ENCODE peak calls at places on chromosomes 16 and 17, in five cellular contexts. B, F, O, T and C are unnamed samples.

GRCh38 chr16:57258226-57258909 is 13.3 kb downstream of the ARL2BP start:
- DNase-seq in B (no peak), F (no peak), O (no peak), T (no peak), C (no peak)

GRCh38 chr16:71609066-71609465 is 16.9 kb upstream of the MARVELD3 start:
- DNase-seq in B (no peak), F (no peak), O (no peak), T (no peak), C (no peak)

GRCh38 chr17:81086789-81087551 is 52.0 kb downstream of the BAIAP2 start:
- DNase-seq in B (no peak), F (no peak), O (no peak), T (no peak), C (no peak)

GRCh38 chr16:15575293-15576049 is 67.5 kb downstream of the MARF1 start:
- DNase-seq in B (no peak), F (no peak), O (no peak), T (no peak), C (no peak)

GRCh38 chr17:81667754-81668153 is 1.2 kb downstream of the CCDC137 start:
- DNase-seq in B (no peak), F (no peak), O (no peak), T (no peak), C (peak; percentile 77)

GRCh38 chr17:15655162-15655561 is 28.9 kb downstream of the TRIM16 start:
- DNase-seq in B (no peak), F (no peak), O (no peak), T (no peak), C (no peak)

GRCh38 chr17:37219876-37220608 is 155.7 kb upstream of the C17orf78 start:
- DNase-seq in B (no peak), F (no peak), O (no peak), T (no peak), C (no peak)

GRCh38 chr16:57029161-57030160 is 40.1 kb downstream of the NLRC5 start:
- DNase-seq in B (peak; percentile 43), F (no peak), O (no peak), T (no peak), C (no peak)

GRCh38 chr17:74297941-74298340 is 23.9 kb downstream of the DNAI2 start:
- DNase-seq in B (peak; percentile 68), F (no peak), O (no peak), T (no peak), C (no peak)

GRCh38 chr16:51401673-51402072 is 250.6 kb upstream of the SALL1 start:
- DNase-seq in B (no peak), F (no peak), O (no peak), T (no peak), C (no peak)

GRCh38 chr16:73010150-73010676 is 37.7 kb downstream of the ZFHX3 start:
- DNase-seq in B (peak; percentile 54), F (no peak), O (no peak), T (no peak), C (no peak)

GRCh38 chr17:34730816-34731215 is 151.4 kb downstream of the TMEM132E start:
- DNase-seq in B (no peak), F (no peak), O (no peak), T (no peak), C (no peak)

GRCh38 chr17:58283674-58284612 is 3.2 kb upstream of the MPO start:
- DNase-seq in B (no peak), F (no peak), O (no peak), T (no peak), C (no peak)

GRCh38 chr16:28181557-28181914 is 30.2 kb downstream of the XPO6 start:
- DNase-seq in B (no peak), F (no peak), O (peak; percentile 24), T (no peak), C (peak; percentile 77)

GRCh38 chr17:51662204-51663056 is 402.1 kb downstream of the UTP18 start:
- DNase-seq in B (no peak), F (no peak), O (no peak), T (no peak), C (no peak)

GRCh38 chr17:45759761-45760160 is 24.4 kb upstream of the CRHR1 start:
- DNase-seq in B (no peak), F (no peak), O (no peak), T (no peak), C (peak; percentile 49)

GRCh38 chr17:10290046-10290445 is 82.8 kb downstream of the MYH13 start:
- DNase-seq in B (no peak), F (no peak), O (no peak), T (no peak), C (no peak)

GRCh38 chr16:30715777-30716445 is 16.9 kb downstream of the SRCAP start:
- DNase-seq in B (peak; percentile 70), F (peak; percentile 15), O (no peak), T (peak; percentile 25), C (peak; percentile 62)

GRCh38 chr16:12113581-12114375 is 137.2 kb downstream of the SNX29 start:
- DNase-seq in B (no peak), F (no peak), O (no peak), T (no peak), C (no peak)

GRCh38 chr17:43958953-43959352 is 5.2 kb upstream of the PYY start:
- DNase-seq in B (no peak), F (no peak), O (no peak), T (no peak), C (no peak)

GRCh38 chr17:80614320-80614719 is 69.7 kb downstream of the RPTOR start:
- DNase-seq in B (no peak), F (no peak), O (no peak), T (no peak), C (no peak)

GRCh38 chr16:72105978-72106377 is 12.3 kb downstream of the DHX38 start:
- DNase-seq in B (no peak), F (no peak), O (no peak), T (no peak), C (no peak)

GRCh38 chr17:4551141-4551540 is 4.0 kb downstream of the MYBBP1A start:
- DNase-seq in B (no peak), F (no peak), O (no peak), T (no peak), C (peak; percentile 41)